ENCODE peak calls at places on chromosome 18, in seven cellular contexts. O is uterus, B is A549, U is suprapubic skin, M is breast epithelium, Z is stomach, K is K562. P is an unnamed sample. For H3K4me1, the result is how much of the 10 kb centered on the place peaks cover.

GRCh38 chr18:37334494-37335125 is 231.0 kb downstream of the CELF4 start:
- DNase-seq in M (no peak), K (no peak), U (no peak), B (no peak), Z (no peak), O (no peak), P (no peak)

GRCh38 chr18:42649636-42650035 is 465.8 kb downstream of the RIT2 start:
- DNase-seq in U (no peak), M (no peak), Z (no peak), K (no peak), O (no peak), B (no peak), P (no peak)

GRCh38 chr18:11163668-11164067 is 14.3 kb upstream of the PIEZO2 start:
- DNase-seq in Z (no peak), O (no peak), B (peak), U (no peak), K (peak), M (no peak), P (no peak)

GRCh38 chr18:47912794-47913594 is 17.5 kb downstream of the SMAD2 start:
- DNase-seq in Z (no peak), K (no peak), O (no peak), M (no peak), B (no peak), U (no peak), P (no peak)

GRCh38 chr18:45084207-45084606 is 403.5 kb downstream of the SETBP1 start:
- DNase-seq in Z (no peak), K (no peak), B (no peak), M (no peak), O (no peak), U (no peak), P (no peak)

GRCh38 chr18:76476665-76477561 is 18.1 kb downstream of the ZNF516 start:
- DNase-seq in U (no peak), K (peak), M (no peak), Z (no peak), B (peak), O (no peak), P (no peak)

GRCh38 chr18:77323640-77324370 is 74.2 kb downstream of the GALR1 start:
- DNase-seq in U (no peak), Z (no peak), O (no peak), B (no peak), M (no peak), K (no peak), P (no peak)

GRCh38 chr18:2223859-2224258 is 347.4 kb downstream of the METTL4 start:
- DNase-seq in K (peak), U (no peak), M (no peak), O (no peak), B (no peak), Z (no peak), P (no peak)

GRCh38 chr18:24989760-24990547 is 362.0 kb downstream of the ZNF521 start:
- DNase-seq in Z (no peak), U (no peak), B (no peak), M (no peak), K (peak), O (no peak), P (no peak)

GRCh38 chr18:28995319-28995718 is 818.4 kb upstream of the CDH2 start:
- DNase-seq in K (no peak), Z (no peak), M (no peak), O (no peak), U (no peak), B (no peak), P (no peak)

GRCh38 chr18:54945726-54946125 is 13.5 kb downstream of the CCDC68 start:
- DNase-seq in U (no peak), B (no peak), O (no peak), M (no peak), Z (no peak), K (no peak), P (no peak)

DNA sequence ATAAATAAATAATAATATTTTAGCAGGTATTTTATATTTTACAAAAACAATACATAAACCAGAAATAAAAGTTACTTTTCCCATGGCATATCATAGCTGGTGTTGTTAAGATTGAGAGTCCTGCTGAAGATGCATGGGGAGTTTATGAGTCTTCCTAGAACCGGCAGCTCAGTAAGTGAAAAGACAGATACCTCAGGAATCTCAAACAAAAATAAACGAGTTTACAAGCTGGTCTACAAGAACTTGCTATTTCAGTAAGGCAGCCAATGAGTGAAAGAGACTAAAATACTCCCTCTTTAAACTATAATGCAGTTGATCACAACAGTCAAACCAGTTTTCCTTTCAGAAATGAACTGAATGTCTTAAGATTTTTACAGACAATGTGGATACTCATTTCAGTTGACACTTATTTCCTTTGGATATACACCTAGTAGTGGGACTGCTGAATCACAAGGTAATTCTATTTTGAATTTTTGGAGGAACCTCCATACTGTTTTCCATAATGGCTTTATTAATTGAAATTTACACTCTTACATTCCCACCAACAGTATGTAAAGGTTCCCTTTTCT is 8.9 kb downstream of the GAREM1 start:
- DNase-seq in K (no peak), U (no peak), O (no peak), Z (no peak), M (no peak), B (no peak), P (no peak)
- H3K4me1 ChIP-seq in K (under half), U (under half), O (under half), Z (under half), M (under half), B (under half), P (under half)

DNA sequence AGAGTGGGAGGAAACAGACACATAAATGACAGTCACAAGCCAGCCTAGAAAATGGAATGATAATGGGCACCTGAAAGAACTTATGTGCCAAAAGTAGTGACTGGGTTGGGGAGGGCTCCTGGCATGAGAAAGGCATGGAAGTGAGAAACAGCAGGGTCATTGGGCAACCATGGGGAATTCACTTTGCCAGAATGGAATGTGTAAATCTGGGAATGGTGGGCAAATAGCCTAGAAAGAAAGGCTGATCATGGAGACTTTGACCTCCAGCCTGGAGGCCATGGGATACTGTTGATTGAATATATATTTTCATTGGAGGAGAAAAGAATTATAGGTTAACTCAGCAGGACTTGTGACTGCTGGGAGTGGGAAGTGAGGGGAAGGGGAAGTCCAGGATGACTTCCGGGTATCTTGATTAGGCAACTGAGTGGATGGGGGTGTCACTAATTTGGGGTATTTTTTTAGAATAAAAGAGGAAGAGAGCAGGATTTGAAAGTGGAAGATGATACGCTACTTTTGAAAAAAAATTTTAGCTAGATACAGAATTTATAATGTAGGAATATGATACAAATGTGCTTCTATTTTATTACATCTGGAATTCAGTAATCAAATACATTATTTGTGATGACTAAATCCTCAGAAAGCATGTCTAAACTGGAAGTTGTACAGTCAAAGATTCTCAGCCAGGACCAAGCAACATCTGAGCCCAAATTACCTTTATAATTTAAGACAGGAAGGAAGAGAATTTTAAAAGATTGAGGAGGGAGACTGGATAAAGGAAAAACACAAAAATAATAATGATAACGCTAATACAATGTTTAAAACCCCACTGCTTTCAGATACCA is 116.1 kb downstream of the GATA6 start:
- DNase-seq in K (no peak), O (no peak), U (no peak), M (no peak), B (no peak), Z (no peak), P (no peak)
- H3K27ac ChIP-seq in K (no peak), O (peak), U (peak), M (peak), B (peak), Z (no peak), P (no peak)

GRCh38 chr18:74661690-74662089 is 64.0 kb downstream of the ZNF407 start:
- DNase-seq in K (no peak), B (no peak), M (no peak), Z (no peak), O (no peak), U (no peak), P (no peak)

GRCh38 chr18:74661008-74661407 is 63.3 kb downstream of the ZNF407 start:
- DNase-seq in U (no peak), Z (no peak), B (no peak), M (no peak), O (no peak), K (no peak), P (no peak)

GRCh38 chr18:74665905-74666304 is 68.2 kb downstream of the ZNF407 start:
- DNase-seq in B (no peak), U (no peak), K (no peak), M (no peak), O (no peak), Z (no peak), P (no peak)

GRCh38 chr18:74665346-74665745 is 67.7 kb downstream of the ZNF407 start:
- DNase-seq in Z (no peak), O (no peak), B (no peak), M (no peak), U (no peak), K (no peak), P (no peak)

GRCh38 chr18:74662622-74663021 is 65.0 kb downstream of the ZNF407 start:
- DNase-seq in K (no peak), Z (no peak), M (no peak), O (no peak), U (no peak), B (no peak), P (no peak)
- H3K4me1 ChIP-seq in K (under half), Z (under half), M (under half), O (under half), U (under half), B (under half), P (under half)

GRCh38 chr18:12839526-12840196 is 44.4 kb downstream of the PTPN2 start:
- DNase-seq in M (no peak), K (no peak), B (no peak), U (no peak), O (no peak), Z (no peak), P (no peak)

GRCh38 chr18:12840382-12840781 is 43.7 kb downstream of the PTPN2 start:
- DNase-seq in M (no peak), U (no peak), Z (no peak), B (no peak), O (no peak), K (no peak), P (no peak)

GRCh38 chr18:12838178-12838634 is 45.8 kb downstream of the PTPN2 start:
- DNase-seq in U (no peak), M (no peak), Z (peak), O (peak), K (no peak), B (peak), P (peak)

GRCh38 chr18:12837747-12838146 is 46.3 kb downstream of the PTPN2 start:
- DNase-seq in B (no peak), M (no peak), Z (no peak), K (no peak), O (no peak), U (no peak), P (no peak)

GRCh38 chr18:12839057-12839525 is 44.9 kb downstream of the PTPN2 start:
- DNase-seq in Z (no peak), K (no peak), M (no peak), B (no peak), U (no peak), O (no peak), P (no peak)
- H3K27ac ChIP-seq in Z (no peak), K (peak), M (peak), B (peak), U (peak), O (peak), P (no peak)

GRCh38 chr18:50131591-50131990 is 63.4 kb downstream of the MYO5B start:
- DNase-seq in O (no peak), K (no peak), Z (no peak), M (no peak), U (no peak), B (no peak), P (no peak)

GRCh38 chr18:50125456-50125855 is 69.5 kb downstream of the MYO5B start:
- DNase-seq in O (no peak), B (no peak), K (no peak), Z (no peak), M (no peak), U (no peak), P (no peak)

GRCh38 chr18:50128506-50129271 is 66.3 kb downstream of the MYO5B start:
- DNase-seq in K (no peak), O (no peak), M (no peak), U (no peak), Z (peak), B (no peak), P (no peak)

GRCh38 chr18:50126466-50126865 is 68.5 kb downstream of the MYO5B start:
- DNase-seq in U (no peak), O (no peak), B (no peak), M (no peak), K (no peak), Z (no peak), P (no peak)

DNA sequence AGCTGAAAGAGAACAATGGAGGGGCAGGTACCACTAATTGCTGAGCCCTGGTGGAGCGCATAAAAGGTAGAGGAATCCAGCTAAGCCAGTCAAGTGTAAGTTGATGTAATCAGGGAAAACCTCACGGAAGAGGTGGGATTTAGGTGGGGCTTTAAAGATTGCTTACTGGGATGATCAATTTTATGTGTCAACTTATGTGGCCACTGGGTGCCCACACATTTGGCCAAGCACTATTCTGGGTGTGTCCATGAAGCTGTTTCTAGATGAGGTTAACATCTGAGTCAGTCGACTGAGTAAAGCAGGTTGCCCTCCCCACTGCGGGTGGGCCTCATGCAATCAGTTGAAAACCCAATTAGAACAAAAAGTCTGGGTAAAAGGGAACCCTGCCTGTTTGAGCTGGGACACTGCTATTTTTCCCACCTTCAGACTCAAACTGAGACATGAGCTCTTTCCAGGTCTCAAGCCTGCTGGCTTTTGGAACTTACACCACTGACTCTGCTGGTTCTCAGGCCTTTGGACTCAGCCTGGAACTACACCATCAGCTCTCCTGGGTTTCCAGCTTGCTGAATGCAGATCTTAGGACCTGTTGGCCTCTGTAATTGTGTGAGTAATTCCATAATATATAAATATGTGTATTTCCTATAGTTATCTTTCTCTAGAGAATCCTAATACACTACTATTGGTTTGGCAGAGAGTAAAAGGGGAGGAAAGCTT is 67.3 kb downstream of the MYO5B start:
- DNase-seq in O (no peak), K (no peak), Z (no peak), U (no peak), B (no peak), M (no peak), P (no peak)
- H3K4me1 ChIP-seq in O (under half), K (under half), Z (under half), U (under half), B (under half), M (under half), P (under half)

GRCh38 chr18:73626859-73627258 is 520.8 kb downstream of the FBXO15 start:
- DNase-seq in M (no peak), K (no peak), Z (no peak), U (no peak), O (no peak), B (no peak), P (no peak)
- H3K27ac ChIP-seq in M (no peak), K (no peak), Z (no peak), U (no peak), O (no peak), B (no peak), P (no peak)

GRCh38 chr18:60872434-60872833 is 460.8 kb upstream of the CDH20 start:
- DNase-seq in U (no peak), O (no peak), M (no peak), K (no peak), Z (no peak), B (no peak), P (no peak)
- H3K4me1 ChIP-seq in U (under half), O (under half), M (under half), K (under half), Z (under half), B (under half), P (under half)

GRCh38 chr18:8766576-8767253 is 61.4 kb downstream of the MTCL1 start:
- DNase-seq in K (no peak), Z (no peak), B (no peak), U (no peak), M (no peak), O (no peak), P (no peak)
- H3K27ac ChIP-seq in K (no peak), Z (no peak), B (peak), U (peak), M (no peak), O (no peak), P (no peak)

GRCh38 chr18:59266876-59267510 is 6.3 kb downstream of the RAX start:
- DNase-seq in B (no peak), O (no peak), M (no peak), Z (no peak), U (no peak), K (no peak), P (no peak)
- H3K4me1 ChIP-seq in B (under half), O (under half), M (under half), Z (under half), U (under half), K (under half), P (under half)

GRCh38 chr18:59904051-59904601 is 4.3 kb downstream of the PMAIP1 start:
- DNase-seq in B (no peak), Z (no peak), K (no peak), O (no peak), M (no peak), U (no peak), P (no peak)
- H3K27ac ChIP-seq in B (no peak), Z (no peak), K (no peak), O (no peak), M (no peak), U (no peak), P (no peak)